ENCODE peak calls at places on chromosomes 13 and 19, in four cellular contexts. M is ACHN, K is posterior cingulate gyrus, P is tibial artery. G is an unnamed sample.
A peak's percentile ranks its signal among the peaks of the same experiment; 100 is the strongest.

GRCh38 chr13:85241045-85241444 is 558.2 kb downstream of the SLITRK6 start:
- DNase-seq in M (peak; percentile 48), K (no peak), P (no peak), G (no peak)

GRCh38 chr19:14809272-14810057 is 25.5 kb downstream of the OR7A5 start:
- DNase-seq in M (no peak), K (no peak), P (no peak), G (no peak)

GRCh38 chr19:1453525-1454371 is 3.8 kb downstream of the APC2 start:
- DNase-seq in M (no peak), K (peak; percentile 97), P (no peak), G (no peak)

GRCh38 chr19:44767295-44768180 is 10.2 kb upstream of the CBLC start:
- DNase-seq in M (no peak), K (no peak), P (no peak), G (no peak)

GRCh38 chr13:31773538-31773937 is 34.2 kb downstream of the RXFP2 start:
- DNase-seq in M (no peak), K (no peak), P (no peak), G (no peak)

GRCh38 chr13:113801289-113801961 is 42.4 kb downstream of the TMEM255B start:
- DNase-seq in M (no peak), K (peak; percentile 60), P (no peak), G (no peak)

GRCh38 chr19:6271721-6272410 is 7.9 kb downstream of the MLLT1 start:
- DNase-seq in M (no peak), K (peak; percentile 86), P (peak; percentile 83), G (no peak)

GRCh38 chr19:40283414-40284250 is 1.5 kb downstream of the AKT2 start:
- DNase-seq in M (no peak), K (peak; percentile 26), P (no peak), G (no peak)

GRCh38 chr13:100130092-100130491 is 41.2 kb downstream of the PCCA start:
- DNase-seq in M (no peak), K (no peak), P (no peak), G (no peak)

GRCh38 chr13:20945952-20946383 is 43.4 kb upstream of the XPO4 start:
- DNase-seq in M (no peak), K (no peak), P (peak; percentile 34), G (no peak)

GRCh38 chr19:55228015-55228391 is 560 bp downstream of the TMEM86B start:
- DNase-seq in M (no peak), K (peak; percentile 60), P (no peak), G (no peak)

GRCh38 chr19:41871573-41872383 is 5.3 kb upstream of the CD79A start:
- DNase-seq in M (no peak), K (no peak), P (no peak), G (peak; percentile 75)

GRCh38 chr19:401836-402535 is 7.0 kb downstream of the C2CD4C start:
- DNase-seq in M (no peak), K (peak; percentile 54), P (no peak), G (no peak)

GRCh38 chr13:38824342-38824741 is 137.5 kb downstream of the FREM2 start:
- DNase-seq in M (no peak), K (no peak), P (no peak), G (no peak)

GRCh38 chr13:98729526-98730057 is 22.9 kb downstream of the SLC15A1 start:
- DNase-seq in M (no peak), K (no peak), P (no peak), G (no peak)

GRCh38 chr19:30302076-30302475 is 70.1 kb upstream of the ZNF536 start:
- DNase-seq in M (no peak), K (no peak), P (no peak), G (no peak)

GRCh38 chr19:4007836-4008539 is 452 bp downstream of the PIAS4 start:
- DNase-seq in M (peak; percentile 17), K (no peak), P (no peak), G (peak; percentile 23)

GRCh38 chr13:109684836-109685602 is 101.4 kb downstream of the IRS2 start:
- DNase-seq in M (no peak), K (no peak), P (no peak), G (no peak)

GRCh38 chr19:44643605-44644390 is at the start of gene PVR:
- DNase-seq in M (peak; percentile 81), K (peak; percentile 90), P (peak; percentile 53), G (no peak)

GRCh38 chr13:110536006-110536693 is 25.4 kb downstream of the RAB20 start:
- DNase-seq in M (no peak), K (no peak), P (peak; percentile 66), G (no peak)

GRCh38 chr13:59247166-59247565 is 916.6 kb downstream of the DIAPH3 start:
- DNase-seq in M (no peak), K (no peak), P (no peak), G (no peak)

GRCh38 chr19:43895727-43896126 is 39.4 kb downstream of the ZNF45 start:
- DNase-seq in M (no peak), K (no peak), P (no peak), G (no peak)

GRCh38 chr19:17678836-17679235 is 9.3 kb downstream of the UNC13A start:
- DNase-seq in M (no peak), K (no peak), P (no peak), G (no peak)

GRCh38 chr13:109145631-109146030 is 516.2 kb downstream of the MYO16 start:
- DNase-seq in M (peak; percentile 56), K (no peak), P (no peak), G (peak; percentile 41)

GRCh38 chr13:79631260-79631659 is 150.3 kb downstream of the NDFIP2 start:
- DNase-seq in M (peak; percentile 83), K (no peak), P (no peak), G (no peak)

GRCh38 chr19:39397360-39398296 is 6.5 kb downstream of the MED29 start:
- DNase-seq in M (peak; percentile 78), K (peak; percentile 94), P (peak; percentile 91), G (peak; percentile 89)

GRCh38 chr19:294341-294818 is 3.2 kb upstream of the PLPP2 start:
- DNase-seq in M (no peak), K (no peak), P (no peak), G (no peak)

GRCh38 chr19:16899566-16900075 is 10.8 kb downstream of the F2RL3 start:
- DNase-seq in M (peak; percentile 52), K (no peak), P (no peak), G (peak; percentile 66)

GRCh38 chr13:106479849-106480400 is 55.5 kb downstream of the EFNB2 start:
- DNase-seq in M (no peak), K (no peak), P (no peak), G (no peak)

GRCh38 chr19:52170304-52170703 is 1.1 kb downstream of the ZNF836 start:
- DNase-seq in M (no peak), K (no peak), P (no peak), G (no peak)

GRCh38 chr19:4343845-4344713 is 717 bp downstream of the MPND start:
- DNase-seq in M (no peak), K (peak; percentile 39), P (peak; percentile 49), G (no peak)

GRCh38 chr19:41995959-41996797 is 2.1 kb upstream of the ATP1A3 start:
- DNase-seq in M (no peak), K (peak; percentile 88), P (no peak), G (no peak)

GRCh38 chr19:19740755-19741154 is 7.8 kb upstream of the ZNF14 start:
- DNase-seq in M (no peak), K (no peak), P (no peak), G (no peak)

GRCh38 chr13:50236898-50237318 is 221.7 kb downstream of the KCNRG start:
- DNase-seq in M (no peak), K (no peak), P (no peak), G (peak; percentile 28)

GRCh38 chr19:57056972-57057371 is 62.8 kb upstream of the USP29 start:
- DNase-seq in M (no peak), K (no peak), P (no peak), G (no peak)